ENCODE peak calls at places on chromosomes 5 and 9, in six cellular contexts. W, D, B, O, Y and P are unnamed samples. For H3K4me1, the result is how much of the 10 kb centered on the place peaks cover.

GRCh38 chr5:36875789-36876388 is 680 bp upstream of the NIPBL start:
- DNase-seq in W (peak), D (peak), B (peak), O (peak), Y (peak), P (no peak)

GRCh38 chr5:5221731-5222130 is 81.6 kb downstream of the ADAMTS16 start:
- DNase-seq in W (peak), D (no peak), B (no peak), O (peak), Y (peak), P (no peak)

GRCh38 chr9:136482046-136482792 is 621 bp downstream of the SEC16A start:
- DNase-seq in W (no peak), D (peak), B (no peak), O (peak), Y (peak), P (no peak)

GRCh38 chr5:150485770-150486401 is 22.0 kb upstream of the NDST1 start:
- DNase-seq in W (no peak), D (peak), B (no peak), O (peak), Y (peak), P (no peak)

GRCh38 chr5:169085656-169086055 is 215.3 kb downstream of the SLIT3 start:
- DNase-seq in W (no peak), D (no peak), B (no peak), O (no peak), Y (peak), P (no peak)

GRCh38 chr9:20559236-20559896 is 62.9 kb downstream of the MLLT3 start:
- DNase-seq in W (no peak), D (no peak), B (no peak), O (no peak), Y (peak), P (no peak)

GRCh38 chr5:87125796-87126195 is 141.9 kb upstream of the RASA1 start:
- DNase-seq in W (peak), D (no peak), B (no peak), O (no peak), Y (no peak), P (no peak)

GRCh38 chr5:120093178-120093577 is 370.9 kb upstream of the PRR16 start:
- DNase-seq in W (no peak), D (peak), B (no peak), O (no peak), Y (no peak), P (no peak)

GRCh38 chr5:125413861-125414260 is 667.4 kb upstream of the ZNF608 start:
- DNase-seq in W (no peak), D (peak), B (no peak), O (no peak), Y (no peak), P (no peak)

GRCh38 chr9:22005083-22005699 is 3.9 kb downstream of the CDKN2B start:
- DNase-seq in W (peak), D (peak), B (no peak), O (no peak), Y (no peak), P (no peak)

GRCh38 chr9:22005700-22006605 is 3.2 kb downstream of the CDKN2B start:
- DNase-seq in W (peak), D (peak), B (no peak), O (peak), Y (no peak), P (no peak)

GRCh38 chr9:22010881-22011625 is 1.9 kb upstream of the CDKN2B start:
- DNase-seq in W (no peak), D (peak), B (no peak), O (peak), Y (peak), P (no peak)

GRCh38 chr9:22009563-22009867 is 410 bp upstream of the CDKN2B start:
- DNase-seq in W (no peak), D (no peak), B (no peak), O (no peak), Y (no peak), P (no peak)

DNA sequence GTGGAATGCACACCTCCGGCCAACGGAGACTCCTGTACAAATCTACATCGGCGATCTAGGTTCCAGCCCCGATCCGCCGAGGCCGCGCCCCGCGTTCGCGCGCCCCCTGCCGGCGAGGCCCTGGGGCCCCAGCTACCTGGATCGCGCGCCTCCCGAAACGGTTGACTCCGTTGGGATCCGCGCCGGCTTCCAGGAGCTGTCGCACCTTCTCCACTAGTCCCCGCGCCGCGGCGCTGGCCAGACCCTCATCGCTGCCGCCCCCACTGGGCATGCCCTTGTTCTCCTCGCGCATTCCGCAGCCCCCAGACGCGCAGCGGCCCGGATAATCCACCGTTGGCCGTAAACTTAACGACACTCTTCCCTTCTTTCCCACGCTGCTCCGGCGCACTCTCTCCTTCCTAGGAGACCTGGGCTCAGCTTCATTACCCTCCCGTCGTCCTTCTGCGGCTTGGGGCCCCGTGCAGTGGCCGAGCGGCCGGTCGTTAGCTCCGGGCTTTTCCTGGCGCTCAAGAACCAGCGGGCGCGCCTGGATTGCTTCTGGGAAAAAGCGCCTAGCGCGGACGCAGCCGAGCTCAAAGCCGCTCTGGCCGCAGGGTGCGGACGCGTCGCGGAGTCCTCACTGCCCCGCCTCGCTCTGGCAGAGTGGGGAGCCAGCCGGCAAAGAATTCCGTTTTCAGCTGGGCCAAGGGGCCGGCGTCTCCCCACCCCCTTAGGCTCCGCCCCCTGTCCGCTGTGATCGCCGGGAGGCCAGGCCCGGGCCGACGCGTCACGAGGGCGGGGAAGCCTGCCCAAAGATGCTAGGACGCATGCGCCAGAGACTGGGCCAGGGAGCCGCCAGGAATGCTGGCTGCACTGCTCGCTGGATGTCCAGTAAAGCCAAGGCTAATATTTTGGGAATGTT is at the start of gene CDKN2B:
- DNase-seq in W (peak), D (peak), B (peak), O (peak), Y (peak), P (peak)
- TF ChIP-seq EZH2 in W (no peak), D (peak), B (no peak), O (no peak), Y (no peak), P (no peak)

DNA sequence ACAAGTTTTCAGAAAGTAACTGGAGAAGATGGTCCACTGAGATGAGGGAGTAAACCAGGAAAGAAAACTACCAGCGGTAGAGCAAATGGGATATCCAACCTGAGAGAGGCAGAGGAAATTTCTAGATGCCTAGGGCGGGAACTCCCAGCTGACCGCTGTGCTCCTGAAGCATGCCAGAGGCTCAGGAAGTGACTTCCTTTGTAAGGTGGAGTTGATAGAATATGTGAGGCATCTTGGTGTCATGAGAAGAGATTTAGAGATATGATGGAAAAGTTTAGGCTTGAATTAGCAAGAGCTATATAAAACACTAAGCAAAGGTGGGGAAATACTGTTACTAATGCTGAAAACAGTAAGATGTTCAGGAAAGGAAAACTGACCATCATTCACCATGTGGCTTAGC is 124.1 kb downstream of the C9orf152 start:
- DNase-seq in W (no peak), D (no peak), B (no peak), O (no peak), Y (peak), P (no peak)
- H3K27ac ChIP-seq in W (no peak), D (no peak), B (no peak), O (no peak), Y (peak), P (no peak)

GRCh38 chr9:38044706-38045105 is 24.3 kb downstream of the SHB start:
- DNase-seq in W (no peak), D (no peak), B (no peak), O (no peak), Y (no peak), P (no peak)

GRCh38 chr9:38052147-38052546 is 16.9 kb downstream of the SHB start:
- DNase-seq in W (no peak), D (no peak), B (no peak), O (no peak), Y (no peak), P (no peak)

GRCh38 chr9:38046669-38047300 is 22.2 kb downstream of the SHB start:
- DNase-seq in W (peak), D (no peak), B (peak), O (no peak), Y (peak), P (peak)

GRCh38 chr9:38047301-38048251 is 21.5 kb downstream of the SHB start:
- DNase-seq in W (peak), D (peak), B (peak), O (peak), Y (peak), P (peak)

DNA sequence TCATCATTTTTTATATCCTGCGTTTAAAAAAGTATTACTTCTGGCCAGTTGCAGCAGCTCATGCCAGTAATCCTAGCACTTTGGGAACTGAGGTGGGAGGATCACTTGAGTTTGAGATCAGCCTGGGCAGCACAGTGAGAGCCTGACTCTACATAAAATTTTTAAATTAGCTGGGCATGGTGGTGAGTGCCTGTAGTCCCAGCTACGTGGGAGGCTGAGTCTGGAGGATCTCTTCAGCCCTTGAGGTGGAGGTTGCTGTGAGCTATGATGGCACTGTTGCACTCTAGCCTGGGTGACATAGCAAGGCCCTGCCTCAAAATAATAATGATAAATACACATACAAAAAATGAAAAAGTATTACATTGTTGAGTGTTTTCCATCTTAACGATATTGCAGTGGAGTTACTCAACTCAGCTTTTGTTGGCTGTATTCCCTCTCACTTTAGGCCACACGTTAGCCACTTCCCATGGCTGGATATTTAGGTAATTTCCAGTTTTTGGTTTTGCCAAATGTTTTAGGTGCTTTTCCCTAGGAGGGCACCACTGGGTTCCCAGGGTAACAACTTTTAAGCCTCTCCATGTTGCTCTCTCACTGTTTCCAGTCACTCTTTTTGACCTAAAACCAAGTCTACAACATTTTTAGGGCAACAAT is 20.6 kb downstream of the SHB start:
- DNase-seq in W (peak), D (no peak), B (no peak), O (peak), Y (peak), P (no peak)
- H3K4me1 ChIP-seq in W (under half), D (under half), B (under half), O (under half), Y (under half), P (half or more)

GRCh38 chr9:123267481-123268239 is 726 bp downstream of the STRBP start:
- DNase-seq in W (no peak), D (peak), B (no peak), O (no peak), Y (no peak), P (no peak)
- TF ChIP-seq EZH2 in W (no peak), D (no peak), B (no peak), O (no peak), Y (no peak), P (no peak)

GRCh38 chr9:105065119-105066088 is 137.4 kb upstream of the ABCA1 start:
- DNase-seq in W (no peak), D (no peak), B (no peak), O (no peak), Y (no peak), P (no peak)
- H3K27ac ChIP-seq in W (peak), D (no peak), B (no peak), O (peak), Y (peak), P (peak)